ENCODE peak calls at places on chromosomes 7 and 10, in four cellular contexts. One of them, this sample, is unnamed.

GRCh38 chr7:92010215-92010614 is 69.6 kb downstream of the AKAP9 start:
- DNase-seq in SJSA1: peak; percentile 62
- DNase-seq in OCI-LY7: no peak
- DNase-seq in body of pancreas: no peak
- DNase-seq in this sample: no peak

GRCh38 chr7:26681819-26682418 is 182.5 kb downstream of the SKAP2 start:
- DNase-seq in SJSA1: no peak
- DNase-seq in OCI-LY7: peak; percentile 45
- DNase-seq in body of pancreas: no peak
- DNase-seq in this sample: no peak

GRCh38 chr10:1514641-1515040 is 222.7 kb downstream of the ADARB2 start:
- DNase-seq in SJSA1: no peak
- DNase-seq in OCI-LY7: no peak
- DNase-seq in body of pancreas: no peak
- DNase-seq in this sample: no peak

GRCh38 chr10:28728396-28728795 is 51.1 kb downstream of the BAMBI start:
- DNase-seq in SJSA1: no peak
- DNase-seq in OCI-LY7: no peak
- DNase-seq in body of pancreas: no peak
- DNase-seq in this sample: no peak

GRCh38 chr7:45196374-45196773 is 38.8 kb downstream of the RAMP3 start:
- DNase-seq in SJSA1: no peak
- DNase-seq in OCI-LY7: no peak
- DNase-seq in body of pancreas: no peak
- DNase-seq in this sample: no peak

GRCh38 chr7:55172161-55172560 is 153.3 kb downstream of the EGFR start:
- DNase-seq in SJSA1: no peak
- DNase-seq in OCI-LY7: no peak
- DNase-seq in body of pancreas: no peak
- DNase-seq in this sample: no peak

GRCh38 chr7:140156460-140157080 is 20.2 kb downstream of the KDM7A start:
- DNase-seq in SJSA1: no peak
- DNase-seq in OCI-LY7: no peak
- DNase-seq in body of pancreas: no peak
- DNase-seq in this sample: no peak

GRCh38 chr10:71444284-71445054 is 47.7 kb downstream of the CDH23 start:
- DNase-seq in SJSA1: no peak
- DNase-seq in OCI-LY7: no peak
- DNase-seq in body of pancreas: no peak
- DNase-seq in this sample: no peak

GRCh38 chr10:21626457-21627161 is 92.6 kb downstream of the MLLT10 start:
- DNase-seq in SJSA1: no peak
- DNase-seq in OCI-LY7: no peak
- DNase-seq in body of pancreas: no peak
- DNase-seq in this sample: no peak

GRCh38 chr10:110758898-110759297 is 112.8 kb upstream of the PDCD4 start:
- DNase-seq in SJSA1: peak; percentile 88
- DNase-seq in OCI-LY7: no peak
- DNase-seq in body of pancreas: no peak
- DNase-seq in this sample: no peak

GRCh38 chr10:80289451-80290287 is at the start of gene MAT1A:
- DNase-seq in SJSA1: no peak
- DNase-seq in OCI-LY7: no peak
- DNase-seq in body of pancreas: peak; percentile 81
- DNase-seq in this sample: no peak

GRCh38 chr7:85774931-85775330 is 588.1 kb upstream of the SEMA3D start:
- DNase-seq in SJSA1: no peak
- DNase-seq in OCI-LY7: no peak
- DNase-seq in body of pancreas: no peak
- DNase-seq in this sample: no peak

DNA sequence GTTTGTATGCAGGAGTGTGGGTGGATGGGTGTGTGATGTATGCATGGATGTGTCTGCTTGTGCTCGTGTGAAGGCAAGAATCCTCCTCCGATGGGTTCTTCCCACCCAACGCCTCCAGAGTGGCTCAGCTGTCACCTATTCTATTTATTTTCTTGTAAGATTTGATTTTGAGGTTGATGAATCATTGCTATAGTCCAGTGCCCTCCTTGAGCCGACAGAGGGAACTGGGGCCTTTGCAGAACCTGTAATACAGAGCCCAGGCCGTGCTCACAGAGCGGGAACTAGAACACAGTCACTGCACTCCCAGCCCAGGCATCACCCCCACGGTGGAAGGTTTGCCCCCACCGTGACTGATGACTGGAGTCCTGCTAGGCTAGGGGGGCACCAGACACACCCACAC is 2.1 kb downstream of the RARRES2 start:
- DNase-seq in SJSA1: no peak
- DNase-seq in OCI-LY7: no peak
- DNase-seq in body of pancreas: no peak
- DNase-seq in this sample: no peak
- H3K4me3 ChIP-seq in SJSA1: no peak overlapping the region
- H3K4me3 ChIP-seq in OCI-LY7: no peak overlapping the region
- H3K4me3 ChIP-seq in body of pancreas: no peak overlapping the region
- H3K4me3 ChIP-seq in this sample: no peak overlapping the region

GRCh38 chr10:97367126-97367649 is 32.7 kb upstream of the FRAT2 start:
- DNase-seq in SJSA1: no peak
- DNase-seq in OCI-LY7: no peak
- DNase-seq in body of pancreas: no peak
- DNase-seq in this sample: no peak
- H3K36me3 ChIP-seq in SJSA1: peaks cover 74% of the 10 kb centered on the region
- H3K36me3 ChIP-seq in OCI-LY7: peaks cover 80% of the 10 kb centered on the region
- H3K36me3 ChIP-seq in body of pancreas: peaks cover 7% of the 10 kb centered on the region
- H3K36me3 ChIP-seq in this sample: peaks cover 39% of the 10 kb centered on the region

DNA sequence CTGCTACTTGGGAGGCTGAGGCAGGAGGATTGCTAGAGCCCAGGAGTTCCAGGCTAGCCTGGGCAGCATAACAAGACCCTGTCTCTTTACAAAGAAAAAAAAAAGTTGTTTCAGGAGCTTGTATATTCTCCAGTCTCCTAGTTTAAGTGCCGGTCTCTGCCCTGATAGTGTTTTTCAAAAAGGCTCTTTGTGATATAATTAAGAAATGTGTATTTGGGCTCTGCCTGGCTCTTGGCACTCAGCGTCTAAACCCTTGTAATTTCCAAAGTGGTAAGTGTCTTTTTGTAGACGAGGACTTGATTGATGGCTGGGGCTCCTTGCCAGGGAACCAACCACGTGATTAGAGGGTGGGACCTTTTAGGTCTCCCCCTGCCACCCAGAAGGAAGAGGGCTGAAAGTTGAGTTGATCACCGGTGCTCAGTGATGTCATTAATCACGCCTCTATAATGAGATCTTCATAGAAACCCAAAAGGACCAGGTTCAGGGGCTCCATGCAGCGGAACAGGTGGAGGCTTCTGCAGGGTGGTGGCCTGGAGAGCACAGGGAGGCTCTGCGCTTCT is 4.4 kb downstream of the EIF3B start:
- DNase-seq in SJSA1: no peak
- DNase-seq in OCI-LY7: no peak
- DNase-seq in body of pancreas: no peak
- DNase-seq in this sample: no peak
- H3K4me3 ChIP-seq in SJSA1: no peak overlapping the region
- H3K4me3 ChIP-seq in OCI-LY7: no peak overlapping the region
- H3K4me3 ChIP-seq in body of pancreas: no peak overlapping the region
- H3K4me3 ChIP-seq in this sample: no peak overlapping the region

DNA sequence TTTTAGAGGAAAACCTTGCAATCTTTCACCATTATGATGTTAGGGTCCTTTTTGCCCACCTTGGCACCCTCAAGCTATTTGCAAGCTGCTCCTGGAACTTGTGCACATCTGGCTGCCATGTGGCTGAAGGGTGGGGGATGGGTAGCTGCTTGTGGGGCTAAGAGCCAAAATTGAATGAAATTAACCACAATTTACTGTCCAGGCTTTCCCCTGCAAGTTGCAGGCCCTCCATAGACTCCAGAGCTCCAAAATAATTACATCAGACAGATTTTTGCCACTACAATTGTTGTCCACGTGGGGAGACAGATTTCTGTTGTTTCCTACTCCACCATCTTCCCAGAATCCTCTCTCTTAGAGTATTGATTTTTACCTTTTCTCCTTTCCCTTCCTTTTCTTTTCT is 19.1 kb downstream of the PI4K2A start:
- DNase-seq in SJSA1: no peak
- DNase-seq in OCI-LY7: no peak
- DNase-seq in body of pancreas: no peak
- DNase-seq in this sample: peak; percentile 44
- H3K36me3 ChIP-seq in SJSA1: peaks cover 62% of the 10 kb centered on the region
- H3K36me3 ChIP-seq in OCI-LY7: peaks cover 50% of the 10 kb centered on the region
- H3K36me3 ChIP-seq in body of pancreas: no peaks in the 10 kb centered on the region
- H3K36me3 ChIP-seq in this sample: peaks cover 12% of the 10 kb centered on the region

DNA sequence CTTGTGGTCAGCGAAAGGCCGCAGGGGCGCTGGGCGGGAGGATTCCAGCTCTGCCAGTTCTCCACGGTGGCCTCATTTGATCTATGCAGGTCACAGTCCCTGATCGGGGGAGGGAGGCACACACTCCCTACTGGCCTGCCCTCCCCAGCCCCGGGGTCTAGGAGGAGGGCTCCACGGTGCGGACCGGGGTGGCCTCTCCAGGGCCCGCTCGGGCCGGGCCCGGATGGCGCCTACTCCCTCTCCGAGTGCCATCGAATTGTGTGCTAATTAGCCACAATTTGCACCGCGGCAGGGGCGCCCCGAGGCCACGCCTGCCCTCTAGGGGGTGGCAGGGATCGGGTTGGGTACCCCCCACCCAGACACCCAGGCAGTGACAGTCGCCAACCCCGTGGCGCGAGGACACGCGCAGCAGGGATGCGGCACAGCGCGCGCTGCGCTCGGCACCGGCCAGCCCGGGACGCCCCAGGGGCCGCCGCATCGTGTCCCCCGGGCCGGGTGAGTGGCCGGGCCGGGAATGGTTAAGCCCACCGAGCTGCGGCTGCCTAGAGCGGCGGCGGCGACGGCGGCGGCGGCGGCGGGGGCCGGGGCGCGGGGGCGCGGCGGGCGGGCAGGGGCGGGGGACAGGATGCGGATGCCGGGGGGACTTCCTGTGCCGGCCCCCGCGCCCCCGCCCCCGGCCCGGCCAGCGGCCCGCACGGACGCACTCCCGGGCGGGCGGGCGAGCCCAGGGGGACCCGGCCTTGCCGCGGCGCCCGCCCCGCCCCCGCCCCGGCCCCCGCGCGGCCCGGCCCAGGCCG is at the start of gene ZNF853:
- DNase-seq in SJSA1: no peak
- DNase-seq in OCI-LY7: no peak
- DNase-seq in body of pancreas: no peak
- DNase-seq in this sample: no peak
- H3K4me3 ChIP-seq in SJSA1: peak within 1 kb of the TSS; percentile 21
- H3K4me3 ChIP-seq in OCI-LY7: no peak within 1 kb of the TSS
- H3K4me3 ChIP-seq in body of pancreas: no peak within 1 kb of the TSS
- H3K4me3 ChIP-seq in this sample: peak within 1 kb of the TSS; percentile 47

DNA sequence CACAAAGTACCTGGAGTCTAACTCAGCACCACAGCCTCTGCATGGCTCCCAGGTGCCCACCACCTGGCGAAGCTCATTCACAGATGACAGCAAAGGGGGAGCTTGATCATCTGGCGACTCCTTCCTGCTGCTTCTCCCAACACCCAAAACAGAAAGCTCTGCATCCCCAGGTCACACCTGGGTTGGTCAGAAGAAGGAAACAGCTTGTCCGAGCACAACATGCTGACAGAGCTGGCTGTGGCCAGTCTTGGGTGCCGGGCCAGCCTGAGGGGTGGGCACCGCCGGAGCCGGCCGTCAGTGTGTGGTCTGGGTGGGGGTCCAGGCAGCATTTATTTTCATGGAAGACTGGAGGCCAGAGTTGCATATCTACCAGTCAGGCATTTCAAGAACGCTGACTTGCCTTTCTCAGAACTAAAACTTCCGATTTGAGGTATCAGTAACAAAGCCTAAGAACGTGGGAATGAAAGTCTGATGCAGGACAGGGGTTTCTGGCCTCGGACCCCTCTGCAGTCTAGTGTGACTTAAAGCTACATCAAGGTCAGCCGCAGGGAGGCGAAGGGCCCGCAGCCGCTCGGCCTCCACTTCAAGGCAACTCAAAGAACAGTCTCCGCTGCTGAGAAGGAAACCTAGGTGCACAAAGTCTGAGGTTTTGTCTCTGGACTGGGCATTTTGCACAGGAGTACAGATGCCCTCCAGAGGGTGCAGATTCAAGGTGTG is 109.6 kb downstream of the CYTH3 start:
- DNase-seq in SJSA1: no peak
- DNase-seq in OCI-LY7: no peak
- DNase-seq in body of pancreas: no peak
- DNase-seq in this sample: no peak
- H3K36me3 ChIP-seq in SJSA1: peaks cover 89% of the 10 kb centered on the region
- H3K36me3 ChIP-seq in OCI-LY7: peaks cover 31% of the 10 kb centered on the region
- H3K36me3 ChIP-seq in body of pancreas: no peaks in the 10 kb centered on the region
- H3K36me3 ChIP-seq in this sample: peaks cover 31% of the 10 kb centered on the region

DNA sequence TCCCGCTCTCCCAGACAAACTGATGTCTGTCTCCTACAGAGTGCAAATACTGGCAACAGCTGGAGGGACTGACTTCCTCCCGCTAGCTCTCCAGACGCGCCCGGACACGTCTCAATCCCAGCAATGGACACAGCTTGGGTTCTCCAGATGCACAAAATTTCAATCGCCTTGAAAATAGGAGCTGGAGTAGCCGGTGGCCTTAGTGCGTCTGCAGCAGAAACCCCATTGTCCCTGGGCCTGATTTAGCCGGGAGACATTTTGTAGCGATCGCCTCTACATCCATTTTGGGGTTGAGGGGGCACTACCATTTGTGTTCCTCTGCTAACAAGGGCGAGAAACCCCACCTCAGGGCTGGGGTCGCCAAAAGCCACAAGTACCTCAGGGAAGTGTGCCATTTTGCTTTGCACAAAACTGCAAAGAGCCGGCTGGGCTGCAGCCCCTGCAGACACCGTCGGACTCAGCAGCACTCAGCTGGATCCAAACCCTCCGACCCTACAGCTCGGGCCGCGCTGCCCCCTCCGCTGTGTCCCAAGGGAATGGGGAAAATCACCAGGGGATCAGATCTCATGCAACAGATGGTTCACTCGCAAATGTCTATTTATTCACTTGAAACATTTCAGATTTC is 5.9 kb downstream of the CPA2 start:
- DNase-seq in SJSA1: no peak
- DNase-seq in OCI-LY7: no peak
- DNase-seq in body of pancreas: no peak
- DNase-seq in this sample: no peak
- H3K4me3 ChIP-seq in SJSA1: no peak overlapping the region
- H3K4me3 ChIP-seq in OCI-LY7: no peak overlapping the region
- H3K4me3 ChIP-seq in body of pancreas: no peak overlapping the region
- H3K4me3 ChIP-seq in this sample: no peak overlapping the region

This sample was measured in BJ.